ENCODE peak calls at places on chromosome 4, in six cellular contexts. M is GOT3; R is transverse colon; F is NCI-H2029; O is stimulated activated CD4-positive, alpha-beta T cell treated with anti-CD3 and anti-CD28 coated beads, Interleukin-4, amount 100 ng/mL, for 4 hours; K is substantia nigra. S is an unnamed sample.
A peak's percentile ranks its signal among the peaks of the same experiment; 100 is the strongest.

GRCh38 chr4:11118513-11118912 is 310.2 kb downstream of the HS3ST1 start:
- DNase-seq in M (no peak), R (no peak), F (no peak), O (no peak), K (no peak), S (no peak)

GRCh38 chr4:72390409-72390808 is 178.6 kb downstream of the ADAMTS3 start:
- DNase-seq in M (no peak), R (no peak), F (no peak), O (no peak), K (no peak), S (no peak)

GRCh38 chr4:156312261-156312847 is 358.7 kb upstream of the CTSO start:
- DNase-seq in M (no peak), R (no peak), F (no peak), O (no peak), K (no peak), S (no peak)

GRCh38 chr4:163748474-163748873 is 254.0 kb downstream of the TMA16 start:
- DNase-seq in M (no peak), R (no peak), F (peak; percentile 45), O (no peak), K (no peak), S (no peak)

GRCh38 chr4:118865091-118865708 is 23.5 kb upstream of the SYNPO2 start:
- DNase-seq in M (peak; percentile 3), R (peak; percentile 20), F (peak; percentile 29), O (no peak), K (no peak), S (no peak)

GRCh38 chr4:15354358-15354757 is 73.5 kb upstream of the C1QTNF7 start:
- DNase-seq in M (no peak), R (no peak), F (no peak), O (no peak), K (no peak), S (no peak)

GRCh38 chr4:122602277-122603142 is 18.4 kb downstream of the IL21 start:
- DNase-seq in M (no peak), R (no peak), F (no peak), O (no peak), K (no peak), S (no peak)

GRCh38 chr4:118749347-118749988 is 64.3 kb downstream of the METTL14 start:
- DNase-seq in M (no peak), R (no peak), F (no peak), O (no peak), K (no peak), S (no peak)

GRCh38 chr4:183181081-183181480 is 82.0 kb downstream of the WWC2 start:
- DNase-seq in M (no peak), R (no peak), F (no peak), O (no peak), K (no peak), S (no peak)